ENCODE peak calls at places on chromosomes 16 and 17, in six cellular contexts. One of them, this sample, is unnamed.

GRCh38 chr17:28041844-28042656 is 427 bp upstream of the NLK start:
- DNase-seq in GM12891: no peak
- DNase-seq in AG10803: peak; percentile 3
- DNase-seq in central memory CD4-positive, alpha-beta T cell: no peak
- DNase-seq in tibial artery: no peak
- DNase-seq in pons: no peak
- DNase-seq in this sample: no peak

GRCh38 chr17:7503521-7503920 is 19.4 kb downstream of the POLR2A start:
- DNase-seq in GM12891: no peak
- DNase-seq in AG10803: no peak
- DNase-seq in central memory CD4-positive, alpha-beta T cell: no peak
- DNase-seq in tibial artery: no peak
- DNase-seq in pons: no peak
- DNase-seq in this sample: no peak

GRCh38 chr17:57387575-57387974 is 131.3 kb downstream of the MSI2 start:
- DNase-seq in GM12891: no peak
- DNase-seq in AG10803: no peak
- DNase-seq in central memory CD4-positive, alpha-beta T cell: no peak
- DNase-seq in tibial artery: no peak
- DNase-seq in pons: no peak
- DNase-seq in this sample: no peak

GRCh38 chr17:61251939-61252865 is 147.4 kb upstream of the TBX2 start:
- DNase-seq in GM12891: no peak
- DNase-seq in AG10803: peak; percentile 97
- DNase-seq in central memory CD4-positive, alpha-beta T cell: no peak
- DNase-seq in tibial artery: peak; percentile 97
- DNase-seq in pons: peak; percentile 68
- DNase-seq in this sample: peak; percentile 52

GRCh38 chr17:79741751-79742588 is 11.2 kb downstream of the ENPP7 start:
- DNase-seq in GM12891: peak; percentile 79
- DNase-seq in AG10803: peak; percentile 26
- DNase-seq in central memory CD4-positive, alpha-beta T cell: peak; percentile 66
- DNase-seq in tibial artery: peak; percentile 53
- DNase-seq in pons: peak; percentile 34
- DNase-seq in this sample: peak; percentile 47

GRCh38 chr17:70317416-70317815 is 148.1 kb downstream of the KCNJ2 start:
- DNase-seq in GM12891: no peak
- DNase-seq in AG10803: peak; percentile 13
- DNase-seq in central memory CD4-positive, alpha-beta T cell: no peak
- DNase-seq in tibial artery: no peak
- DNase-seq in pons: no peak
- DNase-seq in this sample: no peak

GRCh38 chr16:56614549-56614991 is 6.2 kb downstream of the MT2A start:
- DNase-seq in GM12891: no peak
- DNase-seq in AG10803: peak; percentile 64
- DNase-seq in central memory CD4-positive, alpha-beta T cell: no peak
- DNase-seq in tibial artery: no peak
- DNase-seq in pons: no peak
- DNase-seq in this sample: no peak

GRCh38 chr16:16001856-16002255 is 52.4 kb downstream of the ABCC1 start:
- DNase-seq in GM12891: no peak
- DNase-seq in AG10803: no peak
- DNase-seq in central memory CD4-positive, alpha-beta T cell: no peak
- DNase-seq in tibial artery: no peak
- DNase-seq in pons: no peak
- DNase-seq in this sample: no peak

GRCh38 chr17:42517516-42517915 is 18.5 kb upstream of the NAGLU start:
- DNase-seq in GM12891: peak; percentile 74
- DNase-seq in AG10803: peak; percentile 97
- DNase-seq in central memory CD4-positive, alpha-beta T cell: peak; percentile 72
- DNase-seq in tibial artery: peak; percentile 91
- DNase-seq in pons: peak; percentile 79
- DNase-seq in this sample: peak; percentile 72

This sample was measured in globus pallidus.